ENCODE peak calls at places on chromosomes 2 and 18, in seven cellular contexts. T, K, M, U, J, Y and F are unnamed samples.

GRCh38 chr2:218367415-218368149 is 10.9 kb downstream of the CATIP start:
- DNase-seq in U (peak; percentile 32), J (peak; percentile 84), M (peak; percentile 89), T (peak; percentile 83), Y (peak; percentile 86), K (peak; percentile 61), F (peak; percentile 79)

GRCh38 chr18:31241900-31242409 is 76.0 kb upstream of the DSG1 start:
- DNase-seq in J (peak; percentile 87), T (peak; percentile 7), U (peak; percentile 16), Y (peak; percentile 67), K (no peak), M (peak; percentile 84), F (peak; percentile 98)

GRCh38 chr2:120760446-120761135 is 24.9 kb downstream of the GLI2 start:
- DNase-seq in T (peak; percentile 64), U (peak; percentile 38), Y (peak; percentile 19), M (no peak), J (no peak), K (no peak), F (no peak)

GRCh38 chr2:72973566-72974435 is 56.5 kb downstream of the EMX1 start:
- DNase-seq in Y (peak; percentile 82), K (peak; percentile 60), T (peak; percentile 65), M (peak; percentile 85), J (peak; percentile 80), U (peak; percentile 58), F (peak; percentile 82)

GRCh38 chr2:27025281-27025800 is 7.4 kb upstream of the TMEM214 start:
- DNase-seq in Y (no peak), J (no peak), T (no peak), K (no peak), M (no peak), U (no peak), F (no peak)

GRCh38 chr2:176161817-176162626 is 4.9 kb downstream of the HOXD3 start:
- DNase-seq in K (no peak), Y (no peak), U (peak; percentile 12), T (no peak), M (no peak), J (no peak), F (no peak)

GRCh38 chr2:18788590-18788989 is 199.2 kb upstream of the NT5C1B start:
- DNase-seq in M (no peak), T (peak; percentile 83), J (no peak), U (peak; percentile 14), Y (no peak), K (no peak), F (no peak)

GRCh38 chr2:10331702-10332401 is 29.1 kb downstream of the HPCAL1 start:
- DNase-seq in Y (no peak), U (no peak), J (no peak), T (no peak), M (no peak), K (no peak), F (peak; percentile 41)

GRCh38 chr18:35469696-35470095 is 28.1 kb downstream of the INO80C start:
- DNase-seq in K (no peak), U (peak; percentile 44), T (peak; percentile 48), Y (no peak), M (no peak), J (no peak), F (no peak)

GRCh38 chr2:157046396-157046795 is 211.1 kb upstream of the GALNT5 start:
- DNase-seq in K (no peak), J (no peak), M (no peak), U (no peak), Y (no peak), T (no peak), F (no peak)

GRCh38 chr2:121210691-121211090 is 74.3 kb downstream of the TFCP2L1 start:
- DNase-seq in J (peak; percentile 29), Y (no peak), U (no peak), K (no peak), M (no peak), T (no peak), F (peak; percentile 73)

GRCh38 chr2:28901841-28902240 is 7.4 kb downstream of the WDR43 start:
- DNase-seq in Y (no peak), M (no peak), T (no peak), J (no peak), K (no peak), U (no peak), F (no peak)

GRCh38 chr2:74499940-74500577 is 656 bp upstream of the LBX2 start:
- DNase-seq in M (peak; percentile 58), Y (no peak), J (no peak), T (no peak), K (no peak), U (no peak), F (no peak)
- H3K18ac ChIP-seq in M (no peak overlapping the region), Y (no peak overlapping the region), J (no peak overlapping the region), T (no peak overlapping the region), K (peak overlapping the region; percentile 51), U (no peak overlapping the region), F (no peak overlapping the region)

GRCh38 chr2:216696751-216697560 is 1.6 kb upstream of the IGFBP5 start:
- DNase-seq in K (no peak), J (peak; percentile 81), T (peak; percentile 73), M (no peak), U (peak; percentile 71), Y (no peak), F (peak; percentile 33)

GRCh38 chr2:216694826-216695217 is 527 bp downstream of the IGFBP5 start:
- DNase-seq in T (no peak), Y (no peak), J (no peak), U (no peak), M (no peak), K (no peak), F (no peak)

GRCh38 chr2:216696321-216696720 is 972 bp upstream of the IGFBP5 start:
- DNase-seq in M (no peak), U (no peak), Y (no peak), J (no peak), K (no peak), T (no peak), F (no peak)

GRCh38 chr2:216694201-216694825 is 1.0 kb downstream of the IGFBP5 start:
- DNase-seq in Y (peak; percentile 72), U (no peak), T (peak; percentile 70), J (peak; percentile 67), K (no peak), M (peak; percentile 80), F (no peak)

DNA sequence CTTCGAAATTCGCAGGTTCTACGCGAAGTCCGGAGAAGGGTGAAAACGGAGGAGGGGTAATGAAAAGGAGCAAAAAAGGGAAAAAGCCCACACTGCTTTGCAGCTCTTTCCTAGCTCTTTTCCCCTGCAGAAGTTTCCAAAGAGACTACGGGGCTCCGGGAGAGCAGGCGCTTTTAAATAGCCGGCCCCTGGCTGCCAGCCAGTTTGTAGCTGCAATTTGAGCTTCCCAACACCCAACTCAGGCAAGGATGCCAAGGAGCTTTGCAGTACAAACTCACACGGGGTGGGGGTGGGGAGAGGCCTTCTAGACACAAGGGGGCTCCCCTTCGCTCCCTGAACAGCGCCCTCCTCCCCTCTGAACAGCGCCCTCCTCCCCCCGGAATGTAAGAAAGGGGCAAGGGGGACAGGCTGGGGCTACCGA is at the start of gene IGFBP5:
- DNase-seq in T (peak; percentile 91), M (peak; percentile 75), K (peak; percentile 91), J (peak; percentile 82), Y (peak; percentile 86), U (peak; percentile 94), F (no peak)
- H2BK5ac ChIP-seq in T (no peak within 1 kb of the TSS), M (no peak within 1 kb of the TSS), K (peak within 1 kb of the TSS; percentile 99), J (no peak within 1 kb of the TSS), Y (no peak within 1 kb of the TSS), U (peak within 1 kb of the TSS; percentile 83), F (peak within 1 kb of the TSS; percentile 22)

GRCh38 chr2:170917219-170917851 is 11.7 kb upstream of the GORASP2 start:
- DNase-seq in M (no peak), K (no peak), U (no peak), T (peak; percentile 8), Y (peak; percentile 96), J (peak; percentile 65), F (peak; percentile 58)
- H3K18ac ChIP-seq in M (no peak overlapping the region), K (peak overlapping the region; percentile 12), U (no peak overlapping the region), T (no peak overlapping the region), Y (no peak overlapping the region), J (no peak overlapping the region), F (peak overlapping the region; percentile 28)

DNA sequence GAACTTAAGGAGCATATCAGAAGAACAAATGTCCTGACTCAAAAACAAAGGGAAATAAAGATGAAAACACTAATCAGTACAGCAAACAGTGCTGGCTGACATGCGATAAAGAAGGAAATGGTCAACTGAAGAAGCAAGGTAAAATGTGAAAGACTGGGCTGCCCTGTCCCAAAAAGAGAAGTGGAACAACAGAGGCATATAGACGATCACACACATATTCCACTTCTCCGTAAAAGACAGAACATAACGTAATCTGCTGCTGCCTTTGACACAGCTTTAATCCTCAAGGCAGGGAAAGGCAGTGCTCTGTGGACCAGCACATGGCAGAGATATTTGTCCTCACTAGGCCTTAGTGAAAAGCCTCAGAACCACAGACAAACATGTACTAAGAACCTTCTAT is 24.3 kb upstream of the REL start:
- DNase-seq in M (no peak), U (no peak), Y (no peak), T (no peak), J (no peak), K (no peak), F (no peak)
- H2BK5ac ChIP-seq in M (no peak overlapping the region), U (no peak overlapping the region), Y (no peak overlapping the region), T (no peak overlapping the region), J (no peak overlapping the region), K (no peak overlapping the region), F (no peak overlapping the region)

DNA sequence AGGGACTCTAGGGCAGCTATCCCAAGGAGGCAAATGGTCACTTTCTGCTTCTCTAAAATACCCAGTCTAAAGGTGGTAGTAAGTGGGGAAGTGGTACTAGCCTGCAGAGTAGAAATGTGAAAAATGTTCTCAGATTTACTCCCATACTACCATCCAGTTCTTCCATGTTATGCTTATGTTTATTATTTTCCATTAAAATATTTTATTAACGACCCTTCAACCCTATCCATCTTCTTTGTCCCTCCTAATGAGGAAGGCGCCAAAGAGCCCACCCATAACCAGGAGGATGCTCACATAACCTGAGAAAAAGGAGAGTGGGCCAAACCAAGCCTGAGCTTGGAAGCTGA is 153.5 kb downstream of the ANTXR1 start:
- DNase-seq in J (no peak), Y (no peak), U (no peak), M (no peak), T (no peak), K (no peak), F (no peak)
- H3K18ac ChIP-seq in J (no peak overlapping the region), Y (no peak overlapping the region), U (no peak overlapping the region), M (no peak overlapping the region), T (no peak overlapping the region), K (no peak overlapping the region), F (no peak overlapping the region)

GRCh38 chr2:144475044-144475443 is 44.9 kb downstream of the ZEB2 start:
- DNase-seq in T (no peak), Y (no peak), M (no peak), U (no peak), K (no peak), J (no peak), F (no peak)
- H2BK5ac ChIP-seq in T (no peak overlapping the region), Y (no peak overlapping the region), M (no peak overlapping the region), U (no peak overlapping the region), K (no peak overlapping the region), J (no peak overlapping the region), F (no peak overlapping the region)